ENCODE peak calls at places on chromosome 13, in five cellular contexts. One of them, this sample, is unnamed.

GRCh38 chr13:100392709-100393630 is 195.6 kb downstream of the GGACT start:
- DNase-seq in neural progenitor cell: no peak
- DNase-seq in posterior cingulate gyrus: no peak
- DNase-seq in naive thymus-derived CD8-positive, alpha-beta T cell: no peak
- DNase-seq in CD4-positive, alpha-beta memory T cell: peak
- DNase-seq in this sample: no peak

GRCh38 chr13:90168953-90169352 is 1178.5 kb upstream of the MIR17HG start:
- DNase-seq in neural progenitor cell: no peak
- DNase-seq in posterior cingulate gyrus: no peak
- DNase-seq in naive thymus-derived CD8-positive, alpha-beta T cell: no peak
- DNase-seq in CD4-positive, alpha-beta memory T cell: no peak
- DNase-seq in this sample: no peak

GRCh38 chr13:53110181-53110580 is 81.6 kb downstream of the OLFM4 start:
- DNase-seq in neural progenitor cell: no peak
- DNase-seq in posterior cingulate gyrus: no peak
- DNase-seq in naive thymus-derived CD8-positive, alpha-beta T cell: no peak
- DNase-seq in CD4-positive, alpha-beta memory T cell: no peak
- DNase-seq in this sample: no peak

GRCh38 chr13:78147905-78148304 is 229.3 kb upstream of the EDNRB start:
- DNase-seq in neural progenitor cell: no peak
- DNase-seq in posterior cingulate gyrus: no peak
- DNase-seq in naive thymus-derived CD8-positive, alpha-beta T cell: no peak
- DNase-seq in CD4-positive, alpha-beta memory T cell: no peak
- DNase-seq in this sample: no peak

GRCh38 chr13:48586591-48587103 is 53.8 kb upstream of the RCBTB2 start:
- DNase-seq in neural progenitor cell: no peak
- DNase-seq in posterior cingulate gyrus: no peak
- DNase-seq in naive thymus-derived CD8-positive, alpha-beta T cell: no peak
- DNase-seq in CD4-positive, alpha-beta memory T cell: no peak
- DNase-seq in this sample: no peak

GRCh38 chr13:27076411-27076810 is 95.2 kb downstream of the USP12 start:
- DNase-seq in neural progenitor cell: no peak
- DNase-seq in posterior cingulate gyrus: no peak
- DNase-seq in naive thymus-derived CD8-positive, alpha-beta T cell: no peak
- DNase-seq in CD4-positive, alpha-beta memory T cell: no peak
- DNase-seq in this sample: no peak

GRCh38 chr13:93862259-93862658 is 617.2 kb downstream of the DCT start:
- DNase-seq in neural progenitor cell: no peak
- DNase-seq in posterior cingulate gyrus: no peak
- DNase-seq in naive thymus-derived CD8-positive, alpha-beta T cell: no peak
- DNase-seq in CD4-positive, alpha-beta memory T cell: no peak
- DNase-seq in this sample: no peak

GRCh38 chr13:110616103-110617101 is 1.1 kb downstream of the NAXD start:
- DNase-seq in neural progenitor cell: peak
- DNase-seq in posterior cingulate gyrus: no peak
- DNase-seq in naive thymus-derived CD8-positive, alpha-beta T cell: peak
- DNase-seq in CD4-positive, alpha-beta memory T cell: peak
- DNase-seq in this sample: peak

This sample was measured in B cell.